ENCODE peak calls at places on chromosome 21, in ten cellular contexts. One of them, this sample, is unnamed.

GRCh38 chr21:29524055-29524454 is 225.3 kb downstream of the BACH1 start:
- DNase-seq in SK-N-SH: no peak
- DNase-seq in naive thymus-derived CD4-positive, alpha-beta T cell: no peak
- DNase-seq in thoracic aorta: no peak
- DNase-seq in neural progenitor cell: no peak
- DNase-seq in CD8-positive, alpha-beta T cell: no peak
- DNase-seq in H9: no peak
- DNase-seq in psoas muscle: no peak
- DNase-seq in heart right ventricle: no peak
- DNase-seq in esophagus muscularis mucosa: no peak
- DNase-seq in this sample: no peak

GRCh38 chr21:46428987-46429710 is 29.5 kb upstream of the DIP2A start:
- DNase-seq in SK-N-SH: no peak
- DNase-seq in naive thymus-derived CD4-positive, alpha-beta T cell: no peak
- DNase-seq in thoracic aorta: no peak
- DNase-seq in neural progenitor cell: no peak
- DNase-seq in CD8-positive, alpha-beta T cell: no peak
- DNase-seq in H9: no peak
- DNase-seq in psoas muscle: no peak
- DNase-seq in heart right ventricle: no peak
- DNase-seq in esophagus muscularis mucosa: no peak
- DNase-seq in this sample: no peak

GRCh38 chr21:17527711-17528110 is 14.9 kb downstream of the CXADR start:
- DNase-seq in SK-N-SH: no peak
- DNase-seq in naive thymus-derived CD4-positive, alpha-beta T cell: no peak
- DNase-seq in thoracic aorta: no peak
- DNase-seq in neural progenitor cell: no peak
- DNase-seq in CD8-positive, alpha-beta T cell: no peak
- DNase-seq in H9: no peak
- DNase-seq in psoas muscle: no peak
- DNase-seq in heart right ventricle: no peak
- DNase-seq in esophagus muscularis mucosa: no peak
- DNase-seq in this sample: no peak

GRCh38 chr21:14569868-14570267 is 23.8 kb upstream of the SAMSN1 start:
- DNase-seq in SK-N-SH: no peak
- DNase-seq in naive thymus-derived CD4-positive, alpha-beta T cell: no peak
- DNase-seq in thoracic aorta: no peak
- DNase-seq in neural progenitor cell: no peak
- DNase-seq in CD8-positive, alpha-beta T cell: no peak
- DNase-seq in H9: no peak
- DNase-seq in psoas muscle: no peak
- DNase-seq in heart right ventricle: no peak
- DNase-seq in esophagus muscularis mucosa: no peak
- DNase-seq in this sample: no peak

GRCh38 chr21:31176080-31176551 is 137.8 kb upstream of the KRTAP19-8 start:
- DNase-seq in SK-N-SH: peak
- DNase-seq in naive thymus-derived CD4-positive, alpha-beta T cell: no peak
- DNase-seq in thoracic aorta: no peak
- DNase-seq in neural progenitor cell: no peak
- DNase-seq in CD8-positive, alpha-beta T cell: no peak
- DNase-seq in H9: no peak
- DNase-seq in psoas muscle: no peak
- DNase-seq in heart right ventricle: no peak
- DNase-seq in esophagus muscularis mucosa: no peak
- DNase-seq in this sample: no peak

GRCh38 chr21:18049461-18049860 is 195.2 kb upstream of the CHODL start:
- DNase-seq in SK-N-SH: no peak
- DNase-seq in naive thymus-derived CD4-positive, alpha-beta T cell: no peak
- DNase-seq in thoracic aorta: no peak
- DNase-seq in neural progenitor cell: no peak
- DNase-seq in CD8-positive, alpha-beta T cell: no peak
- DNase-seq in H9: no peak
- DNase-seq in psoas muscle: no peak
- DNase-seq in heart right ventricle: no peak
- DNase-seq in esophagus muscularis mucosa: no peak
- DNase-seq in this sample: no peak

GRCh38 chr21:36926989-36927695 is 39.3 kb downstream of the HLCS start:
- DNase-seq in SK-N-SH: no peak
- DNase-seq in naive thymus-derived CD4-positive, alpha-beta T cell: no peak
- DNase-seq in thoracic aorta: no peak
- DNase-seq in neural progenitor cell: no peak
- DNase-seq in CD8-positive, alpha-beta T cell: no peak
- DNase-seq in H9: no peak
- DNase-seq in psoas muscle: no peak
- DNase-seq in heart right ventricle: no peak
- DNase-seq in esophagus muscularis mucosa: no peak
- DNase-seq in this sample: no peak

GRCh38 chr21:36719614-36720013 is 20.7 kb downstream of the SIM2 start:
- DNase-seq in SK-N-SH: no peak
- DNase-seq in naive thymus-derived CD4-positive, alpha-beta T cell: no peak
- DNase-seq in thoracic aorta: no peak
- DNase-seq in neural progenitor cell: no peak
- DNase-seq in CD8-positive, alpha-beta T cell: no peak
- DNase-seq in H9: no peak
- DNase-seq in psoas muscle: no peak
- DNase-seq in heart right ventricle: no peak
- DNase-seq in esophagus muscularis mucosa: no peak
- DNase-seq in this sample: no peak

GRCh38 chr21:33234618-33235520 is 5.1 kb downstream of the IFNAR2 start:
- DNase-seq in SK-N-SH: no peak
- DNase-seq in naive thymus-derived CD4-positive, alpha-beta T cell: no peak
- DNase-seq in thoracic aorta: no peak
- DNase-seq in neural progenitor cell: no peak
- DNase-seq in CD8-positive, alpha-beta T cell: peak
- DNase-seq in H9: no peak
- DNase-seq in psoas muscle: no peak
- DNase-seq in heart right ventricle: no peak
- DNase-seq in esophagus muscularis mucosa: no peak
- DNase-seq in this sample: no peak

GRCh38 chr21:33229776-33230517 is at the start of gene IFNAR2:
- DNase-seq in SK-N-SH: peak
- DNase-seq in naive thymus-derived CD4-positive, alpha-beta T cell: peak
- DNase-seq in thoracic aorta: peak
- DNase-seq in neural progenitor cell: peak
- DNase-seq in CD8-positive, alpha-beta T cell: peak
- DNase-seq in H9: peak
- DNase-seq in psoas muscle: peak
- DNase-seq in heart right ventricle: peak
- DNase-seq in esophagus muscularis mucosa: no peak
- DNase-seq in this sample: peak

GRCh38 chr21:33230518-33231324 is 983 bp downstream of the IFNAR2 start:
- DNase-seq in SK-N-SH: peak
- DNase-seq in naive thymus-derived CD4-positive, alpha-beta T cell: peak
- DNase-seq in thoracic aorta: no peak
- DNase-seq in neural progenitor cell: peak
- DNase-seq in CD8-positive, alpha-beta T cell: peak
- DNase-seq in H9: peak
- DNase-seq in psoas muscle: peak
- DNase-seq in heart right ventricle: peak
- DNase-seq in esophagus muscularis mucosa: no peak
- DNase-seq in this sample: peak

GRCh38 chr21:33231526-33231925 is 1.8 kb downstream of the IFNAR2 start:
- DNase-seq in SK-N-SH: no peak
- DNase-seq in naive thymus-derived CD4-positive, alpha-beta T cell: no peak
- DNase-seq in thoracic aorta: no peak
- DNase-seq in neural progenitor cell: no peak
- DNase-seq in CD8-positive, alpha-beta T cell: peak
- DNase-seq in H9: no peak
- DNase-seq in psoas muscle: no peak
- DNase-seq in heart right ventricle: no peak
- DNase-seq in esophagus muscularis mucosa: no peak
- DNase-seq in this sample: no peak

DNA sequence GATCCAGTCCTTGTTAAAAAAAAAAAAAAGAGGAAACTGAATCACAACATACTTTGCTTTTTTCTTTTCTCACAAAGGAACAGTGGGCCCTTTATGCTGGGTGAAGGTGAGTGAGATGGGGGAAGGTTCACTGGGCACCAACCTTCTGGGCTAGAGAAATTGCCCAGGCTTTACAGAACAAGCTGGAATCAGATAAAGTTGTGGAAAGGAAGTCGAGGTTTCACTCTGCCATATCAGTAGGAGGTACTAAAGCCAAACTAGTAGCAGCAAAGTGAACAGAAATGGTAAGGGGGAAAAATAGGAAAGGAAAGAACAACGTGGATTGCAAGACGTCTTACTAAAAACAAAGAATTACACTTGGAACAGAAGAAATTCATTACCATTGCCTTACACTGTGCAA is 2.9 kb downstream of the IFNAR2 start:
- DNase-seq in SK-N-SH: no peak
- DNase-seq in naive thymus-derived CD4-positive, alpha-beta T cell: no peak
- DNase-seq in thoracic aorta: no peak
- DNase-seq in neural progenitor cell: no peak
- DNase-seq in CD8-positive, alpha-beta T cell: no peak
- DNase-seq in H9: no peak
- DNase-seq in psoas muscle: no peak
- DNase-seq in heart right ventricle: no peak
- DNase-seq in esophagus muscularis mucosa: no peak
- DNase-seq in this sample: no peak
- H3K27ac ChIP-seq in SK-N-SH: no peak
- H3K27ac ChIP-seq in naive thymus-derived CD4-positive, alpha-beta T cell: peak
- H3K27ac ChIP-seq in thoracic aorta: peak
- H3K27ac ChIP-seq in neural progenitor cell: no peak
- H3K27ac ChIP-seq in CD8-positive, alpha-beta T cell: no peak
- H3K27ac ChIP-seq in H9: no peak
- H3K27ac ChIP-seq in psoas muscle: no peak
- H3K27ac ChIP-seq in heart right ventricle: peak
- H3K27ac ChIP-seq in esophagus muscularis mucosa: peak
- H3K27ac ChIP-seq in this sample: no peak

GRCh38 chr21:43757601-43758000 is 18.5 kb downstream of the CSTB start:
- DNase-seq in SK-N-SH: no peak
- DNase-seq in naive thymus-derived CD4-positive, alpha-beta T cell: no peak
- DNase-seq in thoracic aorta: no peak
- DNase-seq in neural progenitor cell: no peak
- DNase-seq in CD8-positive, alpha-beta T cell: no peak
- DNase-seq in H9: no peak
- DNase-seq in psoas muscle: no peak
- DNase-seq in heart right ventricle: no peak
- DNase-seq in esophagus muscularis mucosa: no peak
- DNase-seq in this sample: no peak
- H3K27ac ChIP-seq in SK-N-SH: no peak
- H3K27ac ChIP-seq in naive thymus-derived CD4-positive, alpha-beta T cell: no peak
- H3K27ac ChIP-seq in thoracic aorta: peak
- H3K27ac ChIP-seq in neural progenitor cell: peak
- H3K27ac ChIP-seq in CD8-positive, alpha-beta T cell: no peak
- H3K27ac ChIP-seq in H9: no peak
- H3K27ac ChIP-seq in psoas muscle: no peak
- H3K27ac ChIP-seq in heart right ventricle: peak
- H3K27ac ChIP-seq in esophagus muscularis mucosa: peak
- H3K27ac ChIP-seq in this sample: no peak

GRCh38 chr21:42929969-42930368 is 4.5 kb upstream of the ERVH48-1 start:
- DNase-seq in SK-N-SH: no peak
- DNase-seq in naive thymus-derived CD4-positive, alpha-beta T cell: no peak
- DNase-seq in thoracic aorta: no peak
- DNase-seq in neural progenitor cell: no peak
- DNase-seq in CD8-positive, alpha-beta T cell: no peak
- DNase-seq in H9: no peak
- DNase-seq in psoas muscle: no peak
- DNase-seq in heart right ventricle: no peak
- DNase-seq in esophagus muscularis mucosa: no peak
- DNase-seq in this sample: no peak

DNA sequence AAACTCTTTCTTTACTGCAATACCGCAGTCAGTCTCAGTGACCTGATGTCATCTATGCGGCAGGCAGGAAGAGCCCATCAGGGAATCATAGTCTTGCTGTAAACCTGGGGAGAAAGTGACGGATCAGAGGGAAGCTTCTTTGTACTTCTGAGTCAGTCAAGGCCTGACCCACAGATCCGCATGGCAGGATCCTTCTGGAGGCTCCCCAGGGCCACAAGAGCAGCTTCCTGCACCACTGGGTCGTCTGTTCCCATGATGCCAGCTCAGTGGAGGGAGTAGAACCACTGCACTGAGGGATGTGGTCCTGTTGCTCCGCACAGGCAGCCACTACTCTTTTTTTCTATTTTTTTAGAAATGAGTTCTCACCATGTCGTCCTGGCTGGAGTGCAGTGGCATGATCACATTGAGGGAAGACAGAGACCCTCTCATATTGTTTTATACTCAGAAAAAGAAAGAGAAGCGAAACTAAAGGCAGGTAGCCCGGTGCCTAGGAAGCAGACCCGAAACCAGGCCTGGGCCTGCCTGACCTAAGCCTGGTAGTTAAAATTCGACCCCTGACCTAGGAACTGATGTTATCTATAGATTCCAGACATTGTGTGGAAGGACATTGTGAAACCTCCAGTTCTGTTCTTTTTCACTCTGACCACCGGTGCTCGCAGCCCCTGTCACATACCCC is 6.3 kb upstream of the ERVH48-1 start:
- DNase-seq in SK-N-SH: no peak
- DNase-seq in naive thymus-derived CD4-positive, alpha-beta T cell: no peak
- DNase-seq in thoracic aorta: no peak
- DNase-seq in neural progenitor cell: no peak
- DNase-seq in CD8-positive, alpha-beta T cell: no peak
- DNase-seq in H9: no peak
- DNase-seq in psoas muscle: no peak
- DNase-seq in heart right ventricle: no peak
- DNase-seq in esophagus muscularis mucosa: no peak
- DNase-seq in this sample: no peak
- H3K27ac ChIP-seq in SK-N-SH: no peak
- H3K27ac ChIP-seq in naive thymus-derived CD4-positive, alpha-beta T cell: no peak
- H3K27ac ChIP-seq in thoracic aorta: no peak
- H3K27ac ChIP-seq in neural progenitor cell: no peak
- H3K27ac ChIP-seq in CD8-positive, alpha-beta T cell: no peak
- H3K27ac ChIP-seq in H9: no peak
- H3K27ac ChIP-seq in psoas muscle: no peak
- H3K27ac ChIP-seq in heart right ventricle: no peak
- H3K27ac ChIP-seq in esophagus muscularis mucosa: no peak
- H3K27ac ChIP-seq in this sample: no peak

GRCh38 chr21:42981862-42982261 is 7.5 kb downstream of the PKNOX1 start:
- DNase-seq in SK-N-SH: no peak
- DNase-seq in naive thymus-derived CD4-positive, alpha-beta T cell: no peak
- DNase-seq in thoracic aorta: no peak
- DNase-seq in neural progenitor cell: no peak
- DNase-seq in CD8-positive, alpha-beta T cell: no peak
- DNase-seq in H9: no peak
- DNase-seq in psoas muscle: no peak
- DNase-seq in heart right ventricle: no peak
- DNase-seq in esophagus muscularis mucosa: no peak
- DNase-seq in this sample: no peak

GRCh38 chr21:42980959-42981523 is 6.7 kb downstream of the PKNOX1 start:
- DNase-seq in SK-N-SH: no peak
- DNase-seq in naive thymus-derived CD4-positive, alpha-beta T cell: no peak
- DNase-seq in thoracic aorta: no peak
- DNase-seq in neural progenitor cell: no peak
- DNase-seq in CD8-positive, alpha-beta T cell: no peak
- DNase-seq in H9: no peak
- DNase-seq in psoas muscle: no peak
- DNase-seq in heart right ventricle: no peak
- DNase-seq in esophagus muscularis mucosa: no peak
- DNase-seq in this sample: no peak

GRCh38 chr21:42983102-42983501 is 8.7 kb downstream of the PKNOX1 start:
- DNase-seq in SK-N-SH: no peak
- DNase-seq in naive thymus-derived CD4-positive, alpha-beta T cell: no peak
- DNase-seq in thoracic aorta: no peak
- DNase-seq in neural progenitor cell: no peak
- DNase-seq in CD8-positive, alpha-beta T cell: no peak
- DNase-seq in H9: no peak
- DNase-seq in psoas muscle: no peak
- DNase-seq in heart right ventricle: no peak
- DNase-seq in esophagus muscularis mucosa: no peak
- DNase-seq in this sample: no peak

GRCh38 chr21:42983869-42984268 is 9.5 kb downstream of the PKNOX1 start:
- DNase-seq in SK-N-SH: no peak
- DNase-seq in naive thymus-derived CD4-positive, alpha-beta T cell: no peak
- DNase-seq in thoracic aorta: no peak
- DNase-seq in neural progenitor cell: no peak
- DNase-seq in CD8-positive, alpha-beta T cell: no peak
- DNase-seq in H9: no peak
- DNase-seq in psoas muscle: no peak
- DNase-seq in heart right ventricle: no peak
- DNase-seq in esophagus muscularis mucosa: no peak
- DNase-seq in this sample: no peak

DNA sequence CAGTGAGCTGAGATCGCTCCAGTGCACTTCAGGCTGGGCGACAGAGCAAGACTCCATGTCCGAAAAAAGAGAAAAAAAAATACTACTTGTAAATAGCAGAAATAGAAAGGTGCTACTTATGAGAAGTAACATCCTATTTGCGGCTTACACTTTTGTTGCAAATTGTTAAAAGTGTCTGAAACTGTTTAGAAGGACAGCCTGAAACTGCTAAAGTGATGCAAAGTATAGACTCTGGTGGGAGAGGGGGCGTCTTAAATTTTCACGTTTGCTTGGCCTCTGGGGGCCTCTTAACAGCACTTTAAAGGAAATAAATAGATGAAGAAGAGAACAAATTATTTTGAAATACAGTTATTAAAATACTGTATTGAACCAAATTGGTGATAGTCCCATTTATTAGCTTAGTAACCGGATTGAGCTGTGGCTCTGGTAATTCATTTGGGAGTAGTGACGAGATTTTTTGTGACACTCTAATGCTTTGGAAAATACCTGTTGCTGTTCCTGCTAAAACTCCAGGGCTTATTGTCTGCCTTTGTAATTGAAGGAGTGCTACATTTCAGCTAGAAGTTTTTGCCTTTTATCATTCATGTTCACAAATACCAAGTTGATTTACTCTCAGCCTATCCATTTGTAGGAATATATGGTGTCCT is 6.1 kb downstream of the PKNOX1 start:
- DNase-seq in SK-N-SH: no peak
- DNase-seq in naive thymus-derived CD4-positive, alpha-beta T cell: no peak
- DNase-seq in thoracic aorta: no peak
- DNase-seq in neural progenitor cell: no peak
- DNase-seq in CD8-positive, alpha-beta T cell: no peak
- DNase-seq in H9: no peak
- DNase-seq in psoas muscle: no peak
- DNase-seq in heart right ventricle: no peak
- DNase-seq in esophagus muscularis mucosa: no peak
- DNase-seq in this sample: no peak
- H3K27ac ChIP-seq in SK-N-SH: no peak
- H3K27ac ChIP-seq in naive thymus-derived CD4-positive, alpha-beta T cell: no peak
- H3K27ac ChIP-seq in thoracic aorta: no peak
- H3K27ac ChIP-seq in neural progenitor cell: no peak
- H3K27ac ChIP-seq in CD8-positive, alpha-beta T cell: no peak
- H3K27ac ChIP-seq in H9: no peak
- H3K27ac ChIP-seq in psoas muscle: no peak
- H3K27ac ChIP-seq in heart right ventricle: no peak
- H3K27ac ChIP-seq in esophagus muscularis mucosa: no peak
- H3K27ac ChIP-seq in this sample: no peak

This sample was measured in substantia nigra.